ENCODE peak calls at places on chromosomes 3 and 15, in seven cellular contexts. V, Q, C, B, E, I and D are unnamed samples.

GRCh38 chr15:60477991-60478632 is 830 bp downstream of the ICE2 start:
- DNase-seq in V (no peak), Q (no peak), C (no peak), B (no peak), E (peak; percentile 62), I (peak; percentile 49), D (no peak)

GRCh38 chr3:179098388-179099077 is 26.9 kb upstream of the ZMAT3 start:
- DNase-seq in V (no peak), Q (no peak), C (no peak), B (no peak), E (peak; percentile 68), I (peak; percentile 82), D (no peak)

GRCh38 chr3:49802719-49803463 is at the start of gene INKA1:
- DNase-seq in V (peak; percentile 92), Q (peak; percentile 94), C (peak; percentile 71), B (peak; percentile 91), E (peak; percentile 67), I (peak; percentile 72), D (peak; percentile 90)

GRCh38 chr3:182622241-182622545 is 171.1 kb upstream of the ATP11B start:
- DNase-seq in V (no peak), Q (no peak), C (no peak), B (no peak), E (no peak), I (no peak), D (no peak)

GRCh38 chr15:31374489-31374888 is 47.9 kb downstream of the KLF13 start:
- DNase-seq in V (peak; percentile 19), Q (no peak), C (no peak), B (no peak), E (no peak), I (no peak), D (no peak)

GRCh38 chr3:188465311-188465710 is 311.4 kb downstream of the LPP start:
- DNase-seq in V (no peak), Q (no peak), C (no peak), B (no peak), E (peak; percentile 69), I (no peak), D (no peak)

GRCh38 chr3:142601713-142602112 is 5.5 kb downstream of the PLS1 start:
- DNase-seq in V (no peak), Q (no peak), C (no peak), B (no peak), E (peak; percentile 18), I (no peak), D (no peak)

GRCh38 chr3:98553751-98554150 is 22.0 kb downstream of the GPR15 start:
- DNase-seq in V (no peak), Q (no peak), C (no peak), B (no peak), E (no peak), I (no peak), D (no peak)

GRCh38 chr3:33665294-33665693 is 52.8 kb downstream of the CLASP2 start:
- DNase-seq in V (no peak), Q (no peak), C (no peak), B (no peak), E (no peak), I (no peak), D (no peak)

GRCh38 chr15:70435872-70436271 is 327.5 kb downstream of the UACA start:
- DNase-seq in V (no peak), Q (no peak), C (no peak), B (no peak), E (no peak), I (no peak), D (no peak)

GRCh38 chr15:77036537-77037474 is 34.1 kb downstream of the TSPAN3 start:
- DNase-seq in V (peak; percentile 41), Q (peak; percentile 57), C (no peak), B (peak; percentile 16), E (no peak), I (no peak), D (peak; percentile 25)

GRCh38 chr3:160296591-160296990 is 71.4 kb downstream of the C3orf80 start:
- DNase-seq in V (no peak), Q (no peak), C (no peak), B (no peak), E (peak; percentile 15), I (peak; percentile 28), D (no peak)

GRCh38 chr15:63104727-63105126 is 16.9 kb upstream of the LACTB start:
- DNase-seq in V (no peak), Q (no peak), C (no peak), B (no peak), E (peak; percentile 52), I (peak; percentile 53), D (no peak)

GRCh38 chr3:32307591-32307990 is 69.1 kb downstream of the CMTM8 start:
- DNase-seq in V (no peak), Q (no peak), C (no peak), B (no peak), E (no peak), I (no peak), D (no peak)

GRCh38 chr15:39851505-39852082 is 68.5 kb downstream of the GPR176 start:
- DNase-seq in V (no peak), Q (no peak), C (no peak), B (no peak), E (peak; percentile 71), I (peak; percentile 68), D (no peak)

GRCh38 chr15:60673918-60674558 is 195.1 kb upstream of the ICE2 start:
- DNase-seq in V (peak; percentile 56), Q (peak; percentile 75), C (peak; percentile 43), B (peak; percentile 84), E (peak; percentile 96), I (peak; percentile 96), D (peak; percentile 43)

GRCh38 chr3:140089403-140090072 is 154.6 kb downstream of the CLSTN2 start:
- DNase-seq in V (no peak), Q (no peak), C (no peak), B (no peak), E (no peak), I (no peak), D (no peak)

GRCh38 chr3:148847351-148847750 is 17.7 kb upstream of the CPA3 start:
- DNase-seq in V (no peak), Q (no peak), C (no peak), B (no peak), E (peak; percentile 32), I (peak; percentile 7), D (no peak)

DNA sequence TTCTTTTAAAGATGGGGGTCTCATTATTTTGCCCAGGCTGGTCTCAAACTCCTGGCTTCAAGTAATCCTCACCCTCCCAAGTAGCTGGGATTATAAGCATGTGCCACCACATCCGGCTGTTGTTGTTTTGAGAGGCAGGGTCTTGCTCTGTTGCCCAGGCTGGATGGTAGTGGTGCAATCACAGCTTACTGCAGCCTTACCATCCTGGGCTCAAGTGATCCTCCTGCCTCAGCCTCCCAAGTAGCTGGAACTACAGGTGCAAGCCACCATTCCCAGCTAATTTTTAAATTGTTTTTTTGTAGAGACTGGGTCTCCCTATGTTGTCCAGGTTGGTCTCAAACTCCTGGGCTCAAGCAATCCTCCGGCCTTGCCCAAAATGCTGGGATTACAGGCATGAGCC is 105.5 kb downstream of the SENP2 start:
- DNase-seq in V (no peak), Q (no peak), C (no peak), B (no peak), E (no peak), I (no peak), D (no peak)
- H3K36me3 ChIP-seq in V (no peaks in the 10 kb centered on the region), Q (peaks cover 2% of the 10 kb centered on the region), C (peaks cover 28% of the 10 kb centered on the region), B (no peaks in the 10 kb centered on the region), E (peaks cover 6% of the 10 kb centered on the region), I (peaks cover 24% of the 10 kb centered on the region), D (no peaks in the 10 kb centered on the region)

GRCh38 chr15:67828379-67828968 is 3.2 kb downstream of the SKOR1 start:
- DNase-seq in V (no peak), Q (no peak), C (no peak), B (no peak), E (no peak), I (no peak), D (no peak)
- H3K36me3 ChIP-seq in V (no peaks in the 10 kb centered on the region), Q (no peaks in the 10 kb centered on the region), C (no peaks in the 10 kb centered on the region), B (no peaks in the 10 kb centered on the region), E (no peaks in the 10 kb centered on the region), I (no peaks in the 10 kb centered on the region), D (no peaks in the 10 kb centered on the region)

GRCh38 chr3:52253314-52254260 is 8.0 kb downstream of the PPM1M start:
- DNase-seq in V (peak; percentile 94), Q (peak; percentile 62), C (no peak), B (no peak), E (peak; percentile 26), I (no peak), D (no peak)
- H3K36me3 ChIP-seq in V (peaks cover 45% of the 10 kb centered on the region), Q (peaks cover 79% of the 10 kb centered on the region), C (peaks cover 68% of the 10 kb centered on the region), B (no peaks in the 10 kb centered on the region), E (peaks cover 32% of the 10 kb centered on the region), I (peaks cover 67% of the 10 kb centered on the region), D (no peaks in the 10 kb centered on the region)

DNA sequence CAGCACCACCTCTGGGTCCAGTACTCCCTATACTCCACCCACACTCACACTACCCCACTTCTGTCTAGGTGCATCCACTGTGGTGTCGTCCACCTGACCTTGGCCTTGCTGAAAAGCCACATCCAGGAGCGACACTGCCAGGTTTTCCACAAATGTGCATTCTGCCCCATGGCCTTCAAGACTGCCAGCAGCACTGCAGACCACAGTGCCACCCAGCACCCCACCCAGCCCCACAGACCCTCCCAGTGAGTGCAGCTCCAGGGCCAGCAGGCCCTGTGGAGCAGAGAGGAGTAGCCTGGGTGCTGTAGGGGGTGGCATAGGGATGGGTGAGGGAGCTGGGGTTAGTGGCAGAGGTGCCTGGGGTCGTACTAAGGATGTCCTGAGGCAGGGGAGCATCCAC is 19.4 kb upstream of the ALPK3 start:
- DNase-seq in V (no peak), Q (peak; percentile 28), C (no peak), B (no peak), E (no peak), I (no peak), D (no peak)
- H3K36me3 ChIP-seq in V (peaks cover 32% of the 10 kb centered on the region), Q (peaks cover 71% of the 10 kb centered on the region), C (peaks cover 28% of the 10 kb centered on the region), B (no peaks in the 10 kb centered on the region), E (peaks cover 26% of the 10 kb centered on the region), I (peaks cover 48% of the 10 kb centered on the region), D (no peaks in the 10 kb centered on the region)

GRCh38 chr3:136270179-136270578 is 20.0 kb downstream of the PCCB start:
- DNase-seq in V (no peak), Q (no peak), C (no peak), B (no peak), E (no peak), I (no peak), D (no peak)

GRCh38 chr3:136263251-136263650 is 13.1 kb downstream of the PCCB start:
- DNase-seq in V (no peak), Q (no peak), C (no peak), B (no peak), E (no peak), I (no peak), D (no peak)

GRCh38 chr3:136262559-136262958 is 12.4 kb downstream of the PCCB start:
- DNase-seq in V (no peak), Q (no peak), C (no peak), B (no peak), E (no peak), I (no peak), D (no peak)

GRCh38 chr3:136267235-136267634 is 17.1 kb downstream of the PCCB start:
- DNase-seq in V (no peak), Q (no peak), C (no peak), B (no peak), E (no peak), I (no peak), D (no peak)

GRCh38 chr3:136266468-136266867 is 16.3 kb downstream of the PCCB start:
- DNase-seq in V (no peak), Q (no peak), C (no peak), B (no peak), E (peak; percentile 61), I (peak; percentile 83), D (no peak)
- H3K36me3 ChIP-seq in V (peaks cover 9% of the 10 kb centered on the region), Q (peaks cover 23% of the 10 kb centered on the region), C (peaks cover 4% of the 10 kb centered on the region), B (no peaks in the 10 kb centered on the region), E (no peaks in the 10 kb centered on the region), I (peaks cover 9% of the 10 kb centered on the region), D (no peaks in the 10 kb centered on the region)

GRCh38 chr3:120780977-120781376 is 38.4 kb downstream of the GTF2E1 start:
- DNase-seq in V (no peak), Q (no peak), C (peak; percentile 36), B (no peak), E (peak; percentile 95), I (peak; percentile 93), D (no peak)
- H3K36me3 ChIP-seq in V (peaks cover 17% of the 10 kb centered on the region), Q (peaks cover 20% of the 10 kb centered on the region), C (peaks cover 7% of the 10 kb centered on the region), B (no peaks in the 10 kb centered on the region), E (peaks cover 2% of the 10 kb centered on the region), I (peaks cover 14% of the 10 kb centered on the region), D (no peaks in the 10 kb centered on the region)